ENCODE peak calls at places on chromosomes 7 and 10, in seven cellular contexts. R, X, C, D, N, S and I are unnamed samples.
A peak's percentile ranks its signal among the peaks of the same experiment; 100 is the strongest.

GRCh38 chr7:27167916-27168264 is 2.6 kb upstream of the HOXA9 start:
- DNase-seq in R (no peak), X (no peak), C (no peak), D (no peak), N (no peak), S (no peak), I (no peak)

GRCh38 chr10:132387723-132388210 is 9.2 kb upstream of the PWWP2B start:
- DNase-seq in R (peak; percentile 84), X (peak; percentile 29), C (no peak), D (no peak), N (peak; percentile 98), S (peak; percentile 68), I (peak; percentile 97)

GRCh38 chr7:138813945-138814344 is 15.9 kb upstream of the ATP6V0A4 start:
- DNase-seq in R (no peak), X (no peak), C (no peak), D (no peak), N (no peak), S (no peak), I (no peak)

GRCh38 chr10:5234106-5234877 is 37.7 kb downstream of the AKR1C4 start:
- DNase-seq in R (no peak), X (peak; percentile 91), C (no peak), D (no peak), N (no peak), S (no peak), I (no peak)

GRCh38 chr10:45427956-45428338 is 53.9 kb downstream of the ALOX5 start:
- DNase-seq in R (no peak), X (no peak), C (no peak), D (no peak), N (no peak), S (no peak), I (no peak)

GRCh38 chr10:48288661-48289060 is 14.2 kb upstream of the FRMPD2 start:
- DNase-seq in R (no peak), X (no peak), C (no peak), D (no peak), N (no peak), S (no peak), I (no peak)

GRCh38 chr7:74481458-74482324 is 28.0 kb downstream of the GTF2IRD1 start:
- DNase-seq in R (no peak), X (no peak), C (no peak), D (no peak), N (no peak), S (no peak), I (peak; percentile 61)

GRCh38 chr7:128697301-128697905 is 25.3 kb downstream of the GARIN1A start:
- DNase-seq in R (no peak), X (peak; percentile 21), C (no peak), D (no peak), N (peak; percentile 97), S (peak; percentile 93), I (peak; percentile 89)

GRCh38 chr10:106023329-106023728 is 1141.2 kb downstream of the SORCS1 start:
- DNase-seq in R (no peak), X (no peak), C (no peak), D (no peak), N (no peak), S (no peak), I (no peak)

GRCh38 chr10:21260060-21260792 is 265.3 kb downstream of the SKIDA1 start:
- DNase-seq in R (no peak), X (no peak), C (no peak), D (no peak), N (no peak), S (no peak), I (no peak)

GRCh38 chr10:78905940-78906308 is 162.8 kb upstream of the ZMIZ1 start:
- DNase-seq in R (no peak), X (no peak), C (no peak), D (no peak), N (peak; percentile 48), S (no peak), I (no peak)

GRCh38 chr10:83539528-83540308 is 599.6 kb upstream of the GHITM start:
- DNase-seq in R (no peak), X (no peak), C (no peak), D (peak; percentile 74), N (no peak), S (no peak), I (no peak)

DNA sequence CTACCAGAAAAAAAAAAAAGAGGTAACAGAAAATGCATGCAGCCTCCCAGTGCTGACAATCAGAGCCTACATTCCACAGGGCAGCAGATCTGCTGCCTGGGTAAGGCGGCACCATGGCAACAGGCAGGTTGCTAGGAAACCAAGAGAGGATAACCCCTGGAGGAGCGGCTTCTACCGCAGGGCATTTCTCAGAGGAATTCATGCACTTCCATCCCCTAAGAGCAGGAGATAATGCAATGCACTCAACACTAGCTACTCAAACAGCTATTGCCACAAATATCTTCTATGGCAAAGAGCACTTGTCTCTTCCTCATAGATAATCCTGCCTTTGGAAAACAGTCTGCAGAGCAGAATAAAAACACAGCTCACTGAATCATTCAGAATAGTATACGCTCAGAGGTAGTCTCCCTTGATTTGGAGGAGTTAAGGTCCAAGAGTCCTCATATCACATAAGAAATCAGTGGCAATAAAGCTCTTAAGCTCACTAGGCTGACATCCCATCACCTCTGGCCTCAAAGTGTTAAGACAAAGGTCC is 10.8 kb downstream of the PSAP start:
- DNase-seq in R (no peak), X (no peak), C (no peak), D (no peak), N (peak; percentile 90), S (peak; percentile 55), I (peak; percentile 81)
- TF ChIP-seq JUND in R (no peak), X (no peak), C (no peak), D (no peak), N (no peak), S (no peak), I (no peak)

GRCh38 chr7:123824754-123825067 is 20.3 kb upstream of the HYAL4 start:
- DNase-seq in R (peak; percentile 7), X (peak; percentile 55), C (no peak), D (no peak), N (no peak), S (no peak), I (no peak)

GRCh38 chr7:123828805-123829204 is 16.2 kb upstream of the HYAL4 start:
- DNase-seq in R (no peak), X (no peak), C (no peak), D (no peak), N (no peak), S (no peak), I (peak; percentile 11)

GRCh38 chr7:123821320-123821719 is 23.6 kb upstream of the HYAL4 start:
- DNase-seq in R (no peak), X (no peak), C (no peak), D (no peak), N (no peak), S (no peak), I (no peak)

GRCh38 chr7:123820864-123821263 is 24.1 kb upstream of the HYAL4 start:
- DNase-seq in R (no peak), X (no peak), C (no peak), D (no peak), N (no peak), S (no peak), I (no peak)

DNA sequence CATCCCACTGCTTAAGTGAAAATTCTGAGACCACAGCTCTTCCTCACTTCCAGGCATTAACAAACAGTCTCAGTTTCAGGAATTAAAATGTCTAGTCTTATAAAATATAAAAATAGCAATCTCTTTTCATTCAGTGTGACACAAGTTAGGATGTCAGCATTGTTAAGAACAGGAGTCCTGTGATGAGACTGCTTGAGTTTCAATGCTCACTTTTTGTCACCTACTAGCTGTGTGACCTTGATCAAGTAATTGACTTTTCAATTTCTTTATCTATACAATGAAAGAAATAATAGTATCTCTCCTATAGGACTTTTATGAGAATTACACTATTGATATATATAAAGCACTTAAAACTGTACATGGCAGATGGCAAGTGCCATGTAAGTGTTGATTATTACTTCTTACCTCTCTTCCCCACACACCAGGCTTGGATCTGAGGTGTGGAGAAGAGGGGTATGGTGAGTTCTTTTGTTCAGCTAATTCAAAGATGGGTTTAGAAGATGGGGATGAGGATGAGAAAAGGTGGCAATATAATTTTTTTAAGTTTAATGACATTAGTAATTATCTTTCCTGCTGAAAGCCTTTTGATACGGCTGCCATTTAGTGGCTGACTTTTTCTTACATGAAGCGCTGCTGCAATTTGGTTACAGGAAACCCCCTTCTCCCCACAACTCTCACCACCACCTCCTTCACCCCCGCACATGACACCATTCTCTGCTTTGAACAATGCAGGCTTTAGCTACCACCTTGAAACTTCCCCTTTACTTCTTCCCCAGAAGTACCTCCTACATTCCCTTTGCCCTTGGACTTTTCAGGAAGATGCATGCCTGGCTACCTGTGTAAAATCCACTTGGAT is 20.8 kb upstream of the HYAL4 start:
- DNase-seq in R (no peak), X (no peak), C (no peak), D (peak; percentile 42), N (no peak), S (no peak), I (no peak)
- TF ChIP-seq JUND in R (no peak), X (no peak), C (no peak), D (peak; percentile 15), N (no peak), S (no peak), I (no peak)

GRCh38 chr7:16711730-16712129 is 41.8 kb upstream of the TSPAN13 start:
- DNase-seq in R (no peak), X (no peak), C (no peak), D (no peak), N (no peak), S (no peak), I (no peak)

GRCh38 chr7:16710641-16711040 is 42.9 kb upstream of the TSPAN13 start:
- DNase-seq in R (no peak), X (no peak), C (no peak), D (no peak), N (no peak), S (no peak), I (no peak)

GRCh38 chr7:16708980-16709379 is 44.6 kb upstream of the TSPAN13 start:
- DNase-seq in R (no peak), X (no peak), C (no peak), D (no peak), N (no peak), S (peak; percentile 56), I (no peak)

GRCh38 chr7:16712916-16713315 is 40.6 kb upstream of the TSPAN13 start:
- DNase-seq in R (no peak), X (no peak), C (no peak), D (no peak), N (no peak), S (no peak), I (no peak)

GRCh38 chr7:16708496-16708895 is 45.1 kb upstream of the TSPAN13 start:
- DNase-seq in R (no peak), X (no peak), C (no peak), D (no peak), N (no peak), S (no peak), I (no peak)
- TF ChIP-seq JUND in R (no peak), X (no peak), C (no peak), D (no peak), N (no peak), S (no peak), I (no peak)

DNA sequence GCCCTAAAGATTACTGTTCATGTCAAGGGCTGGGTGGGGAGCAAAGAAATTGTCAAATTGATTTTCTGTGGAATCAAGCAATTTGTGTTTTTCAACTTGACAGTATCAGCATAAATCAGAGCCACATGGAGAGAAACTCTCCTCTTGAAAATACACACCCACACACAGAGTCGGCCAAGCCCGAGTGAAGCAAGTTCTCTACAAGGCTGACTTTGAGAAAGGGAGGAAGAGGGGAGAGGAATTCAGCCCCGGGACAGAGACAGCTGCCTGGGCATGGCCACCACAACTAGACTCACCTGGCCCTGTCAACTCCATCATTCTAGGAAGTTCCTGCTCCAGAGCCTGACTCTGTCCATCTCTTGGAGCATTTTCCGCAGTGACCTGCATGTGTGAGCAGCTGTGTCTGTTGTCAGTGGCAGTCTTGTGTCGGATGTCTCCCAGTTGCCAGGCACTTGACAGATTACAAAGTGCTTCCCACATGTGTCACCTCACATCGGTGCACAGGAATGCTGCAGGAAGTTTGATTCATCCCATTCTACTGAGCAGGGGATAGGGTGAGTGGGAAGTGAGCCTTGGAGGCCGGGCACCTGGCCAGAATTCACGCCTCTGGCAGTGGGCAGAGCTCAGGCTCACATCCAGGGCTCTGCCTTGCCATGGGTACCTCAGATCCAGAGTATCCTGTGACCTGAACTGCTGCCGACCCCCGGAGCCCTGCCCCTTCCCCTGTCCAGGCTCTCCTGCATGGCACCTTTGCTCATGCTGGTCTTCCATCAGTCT is 37.9 kb downstream of the ADAM12 start:
- DNase-seq in R (no peak), X (no peak), C (peak; percentile 8), D (no peak), N (no peak), S (no peak), I (peak; percentile 58)
- TF ChIP-seq JUND in R (no peak), X (no peak), C (no peak), D (no peak), N (no peak), S (no peak), I (peak; percentile 85)